ENCODE peak calls at places on chromosomes 3 and 15, in nine cellular contexts. One of them, this sample, is unnamed.
A peak's percentile ranks its signal among the peaks of the same experiment; 100 is the strongest.

GRCh38 chr3:120148187-120148954 is 54.1 kb upstream of the GSK3B start:
- DNase-seq in activated T-cell treated with anti-CD3 and anti-CD28 coated beads for 1 hour: no peak
- DNase-seq in DMS53: peak; percentile 23
- DNase-seq in effector memory CD4-positive, alpha-beta T cell: no peak
- DNase-seq in NCI-H1105: no peak
- DNase-seq in SW 1271: no peak
- DNase-seq in stimulated activated CD4-positive, alpha-beta T cell treated with anti-CD3 and anti-CD28 coated beads, Interleukin-12 subunit alpha, Interleukin-12 subunit beta, amount 100 ng/mL, for 4 hours: no peak
- DNase-seq in heart left ventricle: no peak
- DNase-seq in nephron progenitor cell: no peak
- DNase-seq in this sample: no peak

GRCh38 chr3:168248383-168249047 is 152.8 kb upstream of the GOLIM4 start:
- DNase-seq in activated T-cell treated with anti-CD3 and anti-CD28 coated beads for 1 hour: no peak
- DNase-seq in DMS53: peak; percentile 73
- DNase-seq in effector memory CD4-positive, alpha-beta T cell: no peak
- DNase-seq in NCI-H1105: no peak
- DNase-seq in SW 1271: peak; percentile 48
- DNase-seq in stimulated activated CD4-positive, alpha-beta T cell treated with anti-CD3 and anti-CD28 coated beads, Interleukin-12 subunit alpha, Interleukin-12 subunit beta, amount 100 ng/mL, for 4 hours: no peak
- DNase-seq in heart left ventricle: peak; percentile 18
- DNase-seq in nephron progenitor cell: peak; percentile 63
- DNase-seq in this sample: peak; percentile 59

GRCh38 chr3:25151497-25151896 is 276.6 kb upstream of the RARB start:
- DNase-seq in activated T-cell treated with anti-CD3 and anti-CD28 coated beads for 1 hour: no peak
- DNase-seq in DMS53: no peak
- DNase-seq in effector memory CD4-positive, alpha-beta T cell: no peak
- DNase-seq in NCI-H1105: no peak
- DNase-seq in SW 1271: no peak
- DNase-seq in stimulated activated CD4-positive, alpha-beta T cell treated with anti-CD3 and anti-CD28 coated beads, Interleukin-12 subunit alpha, Interleukin-12 subunit beta, amount 100 ng/mL, for 4 hours: no peak
- DNase-seq in heart left ventricle: no peak
- DNase-seq in nephron progenitor cell: no peak
- DNase-seq in this sample: peak; percentile 70

GRCh38 chr15:42137461-42138261 is 18.8 kb downstream of the PLA2G4F start:
- DNase-seq in activated T-cell treated with anti-CD3 and anti-CD28 coated beads for 1 hour: no peak
- DNase-seq in DMS53: peak; percentile 70
- DNase-seq in effector memory CD4-positive, alpha-beta T cell: no peak
- DNase-seq in NCI-H1105: peak; percentile 54
- DNase-seq in SW 1271: peak; percentile 36
- DNase-seq in stimulated activated CD4-positive, alpha-beta T cell treated with anti-CD3 and anti-CD28 coated beads, Interleukin-12 subunit alpha, Interleukin-12 subunit beta, amount 100 ng/mL, for 4 hours: no peak
- DNase-seq in heart left ventricle: no peak
- DNase-seq in nephron progenitor cell: no peak
- DNase-seq in this sample: peak; percentile 57

GRCh38 chr3:112685435-112685834 is 44.5 kb upstream of the CCDC80 start:
- DNase-seq in activated T-cell treated with anti-CD3 and anti-CD28 coated beads for 1 hour: no peak
- DNase-seq in DMS53: no peak
- DNase-seq in effector memory CD4-positive, alpha-beta T cell: no peak
- DNase-seq in NCI-H1105: no peak
- DNase-seq in SW 1271: no peak
- DNase-seq in stimulated activated CD4-positive, alpha-beta T cell treated with anti-CD3 and anti-CD28 coated beads, Interleukin-12 subunit alpha, Interleukin-12 subunit beta, amount 100 ng/mL, for 4 hours: no peak
- DNase-seq in heart left ventricle: no peak
- DNase-seq in nephron progenitor cell: no peak
- DNase-seq in this sample: no peak

GRCh38 chr3:166243511-166243910 is 406.3 kb upstream of the BCHE start:
- DNase-seq in activated T-cell treated with anti-CD3 and anti-CD28 coated beads for 1 hour: no peak
- DNase-seq in DMS53: no peak
- DNase-seq in effector memory CD4-positive, alpha-beta T cell: no peak
- DNase-seq in NCI-H1105: no peak
- DNase-seq in SW 1271: no peak
- DNase-seq in stimulated activated CD4-positive, alpha-beta T cell treated with anti-CD3 and anti-CD28 coated beads, Interleukin-12 subunit alpha, Interleukin-12 subunit beta, amount 100 ng/mL, for 4 hours: no peak
- DNase-seq in heart left ventricle: no peak
- DNase-seq in nephron progenitor cell: no peak
- DNase-seq in this sample: no peak

GRCh38 chr3:150248116-150248864 is 159.8 kb upstream of the TSC22D2 start:
- DNase-seq in activated T-cell treated with anti-CD3 and anti-CD28 coated beads for 1 hour: no peak
- DNase-seq in DMS53: no peak
- DNase-seq in effector memory CD4-positive, alpha-beta T cell: no peak
- DNase-seq in NCI-H1105: no peak
- DNase-seq in SW 1271: peak; percentile 63
- DNase-seq in stimulated activated CD4-positive, alpha-beta T cell treated with anti-CD3 and anti-CD28 coated beads, Interleukin-12 subunit alpha, Interleukin-12 subunit beta, amount 100 ng/mL, for 4 hours: no peak
- DNase-seq in heart left ventricle: no peak
- DNase-seq in nephron progenitor cell: no peak
- DNase-seq in this sample: peak; percentile 90

GRCh38 chr15:97502038-97502437 is 458.5 kb upstream of the ARRDC4 start:
- DNase-seq in activated T-cell treated with anti-CD3 and anti-CD28 coated beads for 1 hour: no peak
- DNase-seq in DMS53: no peak
- DNase-seq in effector memory CD4-positive, alpha-beta T cell: no peak
- DNase-seq in NCI-H1105: no peak
- DNase-seq in SW 1271: peak; percentile 64
- DNase-seq in stimulated activated CD4-positive, alpha-beta T cell treated with anti-CD3 and anti-CD28 coated beads, Interleukin-12 subunit alpha, Interleukin-12 subunit beta, amount 100 ng/mL, for 4 hours: no peak
- DNase-seq in heart left ventricle: no peak
- DNase-seq in nephron progenitor cell: no peak
- DNase-seq in this sample: peak; percentile 53

GRCh38 chr3:65972765-65973164 is 66.0 kb downstream of the MAGI1 start:
- DNase-seq in activated T-cell treated with anti-CD3 and anti-CD28 coated beads for 1 hour: no peak
- DNase-seq in DMS53: no peak
- DNase-seq in effector memory CD4-positive, alpha-beta T cell: no peak
- DNase-seq in NCI-H1105: no peak
- DNase-seq in SW 1271: no peak
- DNase-seq in stimulated activated CD4-positive, alpha-beta T cell treated with anti-CD3 and anti-CD28 coated beads, Interleukin-12 subunit alpha, Interleukin-12 subunit beta, amount 100 ng/mL, for 4 hours: no peak
- DNase-seq in heart left ventricle: no peak
- DNase-seq in nephron progenitor cell: no peak
- DNase-seq in this sample: no peak

This sample was measured in RPMI7951.